ENCODE peak calls at places on chromosome 1, in five cellular contexts. U is K562, M is mammary epithelial cell, Z is OCI-LY7, O is fibroblast of lung. T is an unnamed sample.

GRCh38 chr1:165641276-165641987 is 10.4 kb downstream of the MGST3 start:
- DNase-seq in Z (no peak), M (no peak), U (no peak), O (peak), T (no peak)

GRCh38 chr1:177077734-177078489 is 86.6 kb downstream of the ASTN1 start:
- DNase-seq in M (no peak), Z (no peak), U (no peak), O (no peak), T (no peak)

GRCh38 chr1:65527211-65527610 is 106.7 kb downstream of the LEPR start:
- DNase-seq in U (no peak), O (peak), Z (no peak), M (peak), T (no peak)

GRCh38 chr1:77126309-77126708 is 92.9 kb downstream of the PIGK start:
- DNase-seq in Z (peak), M (peak), U (no peak), O (peak), T (no peak)

GRCh38 chr1:220776725-220777326 is 9.9 kb upstream of the MTARC1 start:
- DNase-seq in U (peak), Z (peak), M (peak), O (peak), T (no peak)

GRCh38 chr1:218982482-218982881 is 191.2 kb upstream of the LYPLAL1 start:
- DNase-seq in U (no peak), Z (no peak), O (no peak), M (no peak), T (no peak)

GRCh38 chr1:115883240-115883639 is 42.3 kb upstream of the NHLH2 start:
- DNase-seq in Z (no peak), M (no peak), U (no peak), O (no peak), T (no peak)

GRCh38 chr1:53371851-53372250 is 44.0 kb upstream of the LRP8 start:
- DNase-seq in M (no peak), O (no peak), U (no peak), Z (no peak), T (no peak)

GRCh38 chr1:226875641-226876295 is 5.4 kb downstream of the PSEN2 start:
- DNase-seq in Z (no peak), O (peak), M (no peak), U (peak), T (no peak)

GRCh38 chr1:165407398-165407797 is 37.5 kb downstream of the RXRG start:
- DNase-seq in Z (no peak), O (no peak), U (no peak), M (no peak), T (no peak)

GRCh38 chr1:203306089-203306969 is 1.0 kb downstream of the BTG2 start:
- DNase-seq in Z (peak), M (peak), O (peak), U (peak), T (no peak)

GRCh38 chr1:17498214-17498613 is 41.3 kb upstream of the ARHGEF10L start:
- DNase-seq in O (no peak), Z (no peak), U (no peak), M (no peak), T (no peak)

GRCh38 chr1:17503146-17503545 is 36.4 kb upstream of the ARHGEF10L start:
- DNase-seq in M (no peak), U (no peak), Z (no peak), O (no peak), T (no peak)

GRCh38 chr1:17496419-17496818 is 43.1 kb upstream of the ARHGEF10L start:
- DNase-seq in Z (no peak), U (no peak), O (no peak), M (no peak), T (no peak)

GRCh38 chr1:17507916-17508315 is 31.6 kb upstream of the ARHGEF10L start:
- DNase-seq in U (no peak), M (no peak), O (no peak), Z (no peak), T (no peak)

GRCh38 chr1:17502326-17502778 is 37.1 kb upstream of the ARHGEF10L start:
- DNase-seq in M (peak), O (peak), Z (peak), U (peak), T (peak)
- H3K4me2 ChIP-seq in M (no peak), O (peak), Z (no peak), U (no peak), T (no peak)

GRCh38 chr1:51516639-51517158 is 2.4 kb downstream of the EPS15 start:
- DNase-seq in O (no peak), M (no peak), U (no peak), Z (no peak), T (no peak)

GRCh38 chr1:51515312-51515960 is 3.6 kb downstream of the EPS15 start:
- DNase-seq in U (no peak), M (no peak), Z (no peak), O (no peak), T (no peak)

GRCh38 chr1:51512611-51513010 is 6.5 kb downstream of the EPS15 start:
- DNase-seq in O (no peak), M (no peak), U (no peak), Z (peak), T (no peak)

GRCh38 chr1:51515982-51516638 is 3.0 kb downstream of the EPS15 start:
- DNase-seq in O (no peak), U (no peak), M (no peak), Z (no peak), T (no peak)

GRCh38 chr1:51514733-51515132 is 4.3 kb downstream of the EPS15 start:
- DNase-seq in M (no peak), O (no peak), U (no peak), Z (no peak), T (no peak)
- H3K4me2 ChIP-seq in M (peak), O (peak), U (peak), Z (peak), T (peak)

GRCh38 chr1:210200090-210200736 is 32.4 kb upstream of the SERTAD4 start:
- DNase-seq in U (no peak), Z (no peak), O (no peak), M (no peak), T (no peak)

GRCh38 chr1:210195635-210196160 is 36.9 kb upstream of the SERTAD4 start:
- DNase-seq in O (no peak), Z (no peak), U (no peak), M (no peak), T (no peak)

GRCh38 chr1:210198840-210199239 is 33.8 kb upstream of the SERTAD4 start:
- DNase-seq in O (no peak), Z (no peak), U (no peak), M (no peak), T (no peak)

DNA sequence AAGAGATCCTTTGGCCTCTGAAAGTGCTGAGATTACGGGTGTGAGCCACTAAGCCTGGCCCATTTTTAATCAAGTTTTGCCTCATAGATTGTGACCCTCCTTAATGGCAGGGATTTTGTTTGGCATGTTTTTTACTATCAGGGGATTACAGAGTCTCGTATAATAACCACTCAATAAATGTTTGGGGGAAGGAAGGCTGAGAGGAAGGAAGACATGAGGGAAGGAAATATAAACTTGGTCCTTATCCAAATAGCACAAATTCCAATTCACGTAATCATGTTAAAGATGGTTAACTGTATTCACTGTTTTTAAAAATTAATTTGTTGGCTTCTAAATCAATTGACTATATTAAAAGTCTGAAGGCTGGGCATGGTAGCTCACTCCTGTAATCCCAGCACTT is 30.9 kb upstream of the SERTAD4 start:
- DNase-seq in Z (no peak), U (no peak), M (no peak), O (no peak), T (no peak)
- H3K4me2 ChIP-seq in Z (no peak), U (no peak), M (peak), O (no peak), T (no peak)

DNA sequence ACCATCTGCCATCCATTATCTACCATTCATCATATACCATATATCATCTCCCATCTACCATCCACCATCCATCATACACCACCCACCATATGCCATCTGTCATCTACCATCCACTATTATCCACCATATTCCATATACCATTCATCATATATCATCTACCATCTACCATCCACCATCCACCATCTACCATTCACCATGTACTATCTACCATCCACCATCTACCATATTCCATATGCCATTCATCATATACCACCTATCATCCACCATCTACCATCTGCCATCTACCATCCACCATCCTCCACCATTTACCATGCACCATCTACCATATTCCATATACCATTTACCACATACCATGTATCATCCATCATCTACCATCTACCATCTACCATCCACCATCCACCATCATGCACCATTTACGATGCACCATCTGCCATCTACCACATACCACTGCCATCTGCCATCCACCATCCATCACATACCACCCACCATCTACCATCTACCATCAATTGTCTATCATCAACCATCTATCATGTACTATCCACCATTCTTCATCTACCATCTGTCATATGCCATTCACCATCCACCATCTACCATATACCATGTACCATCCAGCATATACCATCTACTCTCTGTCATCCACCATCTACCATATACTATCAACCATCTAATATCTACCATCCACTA is 50.6 kb upstream of the RAB4A start:
- DNase-seq in Z (no peak), O (no peak), U (no peak), M (no peak), T (no peak)
- H3K4me2 ChIP-seq in Z (no peak), O (no peak), U (no peak), M (no peak), T (no peak)

GRCh38 chr1:113990541-113990940 is 11.3 kb downstream of the OLFML3 start:
- DNase-seq in M (no peak), Z (no peak), U (no peak), O (no peak), T (no peak)
- H3K4me2 ChIP-seq in M (no peak), Z (no peak), U (no peak), O (no peak), T (no peak)

GRCh38 chr1:31800677-31800967 is 15.2 kb downstream of the SPOCD1 start:
- DNase-seq in M (no peak), Z (no peak), U (no peak), O (no peak), T (no peak)
- H3K4me2 ChIP-seq in M (no peak), Z (no peak), U (no peak), O (no peak), T (no peak)

DNA sequence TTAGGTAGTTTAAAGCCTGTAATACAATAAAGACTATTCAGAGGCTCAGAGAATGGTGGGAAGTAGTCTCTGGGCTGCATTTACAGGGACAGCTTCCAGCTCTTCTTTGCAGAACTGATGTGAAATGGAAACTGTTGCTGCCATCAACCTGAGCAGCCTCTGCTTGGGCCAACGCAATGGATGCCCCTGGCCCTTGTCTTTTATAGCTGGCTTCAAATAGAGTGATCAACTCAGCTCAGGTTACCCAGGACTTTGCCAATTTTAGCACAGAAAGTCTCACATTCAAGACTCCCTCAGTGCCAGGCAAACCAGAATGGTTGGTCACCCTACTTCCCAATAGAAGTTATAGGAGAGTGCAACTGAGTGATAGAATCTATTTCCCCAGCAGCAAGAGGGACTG is 18.1 kb upstream of the GALNT2 start:
- DNase-seq in U (no peak), Z (no peak), O (no peak), M (no peak), T (no peak)
- H3K4me2 ChIP-seq in U (no peak), Z (no peak), O (no peak), M (no peak), T (no peak)

GRCh38 chr1:210940081-210940617 is 193.8 kb downstream of the KCNH1 start:
- DNase-seq in Z (no peak), O (no peak), U (no peak), M (no peak), T (no peak)
- H3K4me2 ChIP-seq in Z (no peak), O (no peak), U (no peak), M (no peak), T (no peak)

DNA sequence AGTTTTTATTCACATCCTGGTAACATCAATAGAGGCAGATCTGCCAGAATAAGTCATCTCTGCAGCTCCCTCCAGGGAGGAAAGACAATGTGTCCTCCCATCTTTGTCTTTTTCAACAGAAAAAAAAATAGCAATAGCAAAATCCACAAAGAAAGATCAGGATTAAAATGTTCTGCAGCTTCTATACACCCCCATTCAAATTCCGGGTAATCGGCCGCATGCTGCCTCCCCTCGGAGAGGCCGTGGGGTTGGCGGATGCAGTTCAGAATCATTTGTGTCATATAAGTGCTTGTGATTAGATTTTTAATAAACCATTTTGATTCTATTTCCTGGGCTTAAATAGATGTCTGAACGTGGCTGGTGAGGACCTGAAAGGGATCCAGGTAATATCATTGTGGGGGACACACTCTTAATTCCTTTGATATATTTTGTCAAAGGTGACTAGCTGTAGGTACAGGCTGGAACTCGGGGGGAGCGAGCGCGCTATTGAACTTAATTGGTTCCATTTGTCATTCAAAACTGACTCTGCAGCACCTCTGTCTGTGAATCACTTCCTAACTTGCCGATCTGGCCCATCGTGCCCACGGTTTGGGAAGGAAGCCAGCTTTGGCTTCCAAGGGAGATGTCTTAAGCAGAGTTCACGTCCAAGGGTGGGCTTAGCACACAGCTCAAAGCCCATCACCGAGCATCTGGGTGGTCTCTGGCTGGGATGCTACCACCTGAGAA is 85.6 kb upstream of the ARHGEF16 start:
- DNase-seq in M (no peak), U (no peak), O (no peak), Z (no peak), T (no peak)
- H3K4me2 ChIP-seq in M (no peak), U (no peak), O (no peak), Z (no peak), T (no peak)

T was measured in GM12878.